ENCODE peak calls at places on chromosome 3, in ten cellular contexts. O is HCT116; A is fibroblast of the conjunctiva; C is activated naive CD4-positive, alpha-beta T cell; M is activated CD4-positive, alpha-beta T cell treated with anti-CD3 and anti-CD28 coated beads, Interleukin-2, amount 10 ng/mL, durations not matched to agents 7 days and 5 days; T is ovary; L is ACHN; X is H7; J is GM04503; U is activated T-cell treated with anti-CD3 and anti-CD28 coated beads for 48 hours. Y is an unnamed sample.

GRCh38 chr3:123732447-123732846 is 147.6 kb upstream of the HACD2 start:
- DNase-seq in L (peak), J (no peak), X (no peak), M (no peak), U (no peak), T (no peak), C (no peak), A (no peak), O (no peak), Y (no peak)

GRCh38 chr3:135224963-135225362 is 429.9 kb downstream of the EPHB1 start:
- DNase-seq in J (no peak), T (no peak), A (no peak), M (no peak), O (no peak), L (no peak), X (no peak), U (no peak), C (no peak), Y (no peak)

GRCh38 chr3:106093616-106094015 is 224.8 kb upstream of the CBLB start:
- DNase-seq in U (no peak), M (no peak), J (no peak), L (no peak), X (no peak), C (no peak), A (no peak), T (no peak), O (no peak), Y (no peak)

GRCh38 chr3:172323894-172324590 is 124.2 kb downstream of the GHSR start:
- DNase-seq in X (no peak), C (no peak), T (peak), U (peak), M (no peak), L (no peak), O (no peak), A (no peak), J (no peak), Y (no peak)

GRCh38 chr3:67593761-67594234 is 60.6 kb downstream of the SUCLG2 start:
- DNase-seq in O (no peak), J (peak), T (no peak), A (no peak), C (no peak), M (no peak), L (no peak), X (peak), U (no peak), Y (no peak)

GRCh38 chr3:50494136-50494535 is 9.3 kb downstream of the CACNA2D2 start:
- DNase-seq in O (no peak), L (no peak), T (no peak), M (no peak), J (no peak), A (no peak), C (no peak), U (no peak), X (no peak), Y (no peak)

GRCh38 chr3:4571690-4572334 is 78.7 kb downstream of the ITPR1 start:
- DNase-seq in U (no peak), M (no peak), X (peak), O (no peak), L (no peak), T (no peak), J (no peak), C (no peak), A (no peak), Y (no peak)

GRCh38 chr3:192957441-192957951 is 39.8 kb upstream of the MB21D2 start:
- DNase-seq in M (no peak), U (peak), T (no peak), O (no peak), X (no peak), L (peak), A (peak), C (no peak), J (peak), Y (no peak)

GRCh38 chr3:69934398-69934797 is 65.1 kb upstream of the SAMMSON start:
- DNase-seq in C (no peak), O (no peak), T (no peak), L (no peak), M (no peak), X (no peak), A (no peak), U (no peak), J (no peak), Y (no peak)

GRCh38 chr3:41195970-41196369 is 3.3 kb upstream of the CTNNB1 start:
- DNase-seq in O (no peak), C (no peak), L (no peak), A (no peak), J (no peak), T (no peak), U (no peak), X (no peak), M (no peak), Y (no peak)

GRCh38 chr3:20078194-20078709 is 38.0 kb downstream of the KAT2B start:
- DNase-seq in U (no peak), X (no peak), M (no peak), T (no peak), A (no peak), J (no peak), O (no peak), L (no peak), C (no peak), Y (no peak)

GRCh38 chr3:52787672-52788625 is 6.6 kb upstream of the ITIH3 start:
- DNase-seq in U (no peak), M (no peak), J (no peak), O (no peak), A (no peak), T (no peak), L (no peak), C (no peak), X (peak), Y (no peak)